ENCODE peak calls at places on chromosomes 12 and 14, in eight cellular contexts. One of them, this sample, is unnamed.
A peak's percentile ranks its signal among the peaks of the same experiment; 100 is the strongest.

GRCh38 chr12:752673-753400 is 458 bp downstream of the WNK1 start:
- DNase-seq in transverse colon: peak; percentile 69
- DNase-seq in neural progenitor cell: peak; percentile 89
- DNase-seq in AG04449: no peak
- DNase-seq in thoracic aorta: no peak
- DNase-seq in H9: peak; percentile 39
- DNase-seq in B cell: peak; percentile 79
- DNase-seq in suprapubic skin: peak; percentile 84
- DNase-seq in this sample: no peak

GRCh38 chr12:43337571-43338497 is 214.2 kb downstream of the ADAMTS20 start:
- DNase-seq in transverse colon: no peak
- DNase-seq in neural progenitor cell: no peak
- DNase-seq in AG04449: no peak
- DNase-seq in thoracic aorta: no peak
- DNase-seq in H9: no peak
- DNase-seq in B cell: no peak
- DNase-seq in suprapubic skin: no peak
- DNase-seq in this sample: no peak

GRCh38 chr12:94242871-94243270 is 94.5 kb downstream of the PLXNC1 start:
- DNase-seq in transverse colon: no peak
- DNase-seq in neural progenitor cell: no peak
- DNase-seq in AG04449: no peak
- DNase-seq in thoracic aorta: no peak
- DNase-seq in H9: no peak
- DNase-seq in B cell: no peak
- DNase-seq in suprapubic skin: no peak
- DNase-seq in this sample: no peak

GRCh38 chr12:52305921-52306705 is 14.8 kb upstream of the KRT81 start:
- DNase-seq in transverse colon: no peak
- DNase-seq in neural progenitor cell: no peak
- DNase-seq in AG04449: no peak
- DNase-seq in thoracic aorta: no peak
- DNase-seq in H9: no peak
- DNase-seq in B cell: no peak
- DNase-seq in suprapubic skin: no peak
- DNase-seq in this sample: no peak

GRCh38 chr14:32938719-32939253 is at the start of gene NPAS3:
- DNase-seq in transverse colon: no peak
- DNase-seq in neural progenitor cell: peak; percentile 73
- DNase-seq in AG04449: no peak
- DNase-seq in thoracic aorta: no peak
- DNase-seq in H9: no peak
- DNase-seq in B cell: no peak
- DNase-seq in suprapubic skin: no peak
- DNase-seq in this sample: no peak

GRCh38 chr12:27158322-27158721 is 75.9 kb upstream of the C12orf71 start:
- DNase-seq in transverse colon: no peak
- DNase-seq in neural progenitor cell: peak; percentile 87
- DNase-seq in AG04449: no peak
- DNase-seq in thoracic aorta: no peak
- DNase-seq in H9: no peak
- DNase-seq in B cell: no peak
- DNase-seq in suprapubic skin: no peak
- DNase-seq in this sample: no peak

GRCh38 chr12:78726854-78727253 is 137.7 kb upstream of the SYT1 start:
- DNase-seq in transverse colon: no peak
- DNase-seq in neural progenitor cell: no peak
- DNase-seq in AG04449: no peak
- DNase-seq in thoracic aorta: no peak
- DNase-seq in H9: no peak
- DNase-seq in B cell: no peak
- DNase-seq in suprapubic skin: no peak
- DNase-seq in this sample: no peak

GRCh38 chr14:35406811-35407630 is 2.5 kb upstream of the NFKBIA start:
- DNase-seq in transverse colon: no peak
- DNase-seq in neural progenitor cell: peak; percentile 71
- DNase-seq in AG04449: no peak
- DNase-seq in thoracic aorta: no peak
- DNase-seq in H9: no peak
- DNase-seq in B cell: peak; percentile 50
- DNase-seq in suprapubic skin: no peak
- DNase-seq in this sample: no peak

GRCh38 chr12:120455302-120455701 is 9.1 kb downstream of the GATC start:
- DNase-seq in transverse colon: no peak
- DNase-seq in neural progenitor cell: no peak
- DNase-seq in AG04449: no peak
- DNase-seq in thoracic aorta: no peak
- DNase-seq in H9: no peak
- DNase-seq in B cell: no peak
- DNase-seq in suprapubic skin: no peak
- DNase-seq in this sample: no peak

GRCh38 chr12:120453060-120453761 is 7.0 kb downstream of the GATC start:
- DNase-seq in transverse colon: no peak
- DNase-seq in neural progenitor cell: no peak
- DNase-seq in AG04449: no peak
- DNase-seq in thoracic aorta: no peak
- DNase-seq in H9: no peak
- DNase-seq in B cell: no peak
- DNase-seq in suprapubic skin: no peak
- DNase-seq in this sample: no peak

GRCh38 chr12:120447992-120448391 is 1.7 kb downstream of the GATC start:
- DNase-seq in transverse colon: no peak
- DNase-seq in neural progenitor cell: no peak
- DNase-seq in AG04449: no peak
- DNase-seq in thoracic aorta: no peak
- DNase-seq in H9: no peak
- DNase-seq in B cell: no peak
- DNase-seq in suprapubic skin: no peak
- DNase-seq in this sample: no peak

GRCh38 chr12:120457133-120457532 is 10.9 kb downstream of the GATC start:
- DNase-seq in transverse colon: no peak
- DNase-seq in neural progenitor cell: peak; percentile 44
- DNase-seq in AG04449: no peak
- DNase-seq in thoracic aorta: no peak
- DNase-seq in H9: peak; percentile 65
- DNase-seq in B cell: no peak
- DNase-seq in suprapubic skin: no peak
- DNase-seq in this sample: no peak

DNA sequence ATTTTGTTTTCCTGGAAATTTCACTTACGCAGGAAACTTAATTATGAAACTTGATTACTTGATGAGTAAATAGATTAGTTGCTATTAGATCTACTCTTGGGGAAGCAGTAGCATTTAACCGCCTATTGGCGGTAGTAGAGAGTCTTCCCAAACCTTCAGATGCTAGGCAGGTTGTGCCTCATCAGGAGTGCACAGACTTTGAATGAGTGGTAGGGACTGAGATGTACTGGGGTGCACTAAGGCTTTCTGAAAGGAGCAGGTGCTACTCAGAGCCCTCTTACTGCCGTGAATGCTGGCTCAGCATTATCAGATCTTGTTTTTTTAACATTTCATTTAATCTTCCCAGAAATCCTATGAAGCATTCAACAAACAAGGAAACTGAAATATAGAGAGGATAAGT is 7.7 kb downstream of the GATC start:
- DNase-seq in transverse colon: no peak
- DNase-seq in neural progenitor cell: peak; percentile 45
- DNase-seq in AG04449: no peak
- DNase-seq in thoracic aorta: no peak
- DNase-seq in H9: no peak
- DNase-seq in B cell: peak; percentile 43
- DNase-seq in suprapubic skin: no peak
- DNase-seq in this sample: no peak
- TF ChIP-seq CTCF in transverse colon: peak; percentile 36
- TF ChIP-seq CTCF in neural progenitor cell: peak; percentile 62
- TF ChIP-seq CTCF in AG04449: peak; percentile 26
- TF ChIP-seq CTCF in thoracic aorta: peak; percentile 37
- TF ChIP-seq CTCF in H9: peak; percentile 79
- TF ChIP-seq CTCF in B cell: peak; percentile 81
- TF ChIP-seq CTCF in suprapubic skin: peak; percentile 70
- TF ChIP-seq CTCF in this sample: no peak

GRCh38 chr14:56555921-56556570 is 23.6 kb upstream of the TMEM260 start:
- DNase-seq in transverse colon: no peak
- DNase-seq in neural progenitor cell: peak; percentile 55
- DNase-seq in AG04449: no peak
- DNase-seq in thoracic aorta: no peak
- DNase-seq in H9: no peak
- DNase-seq in B cell: peak; percentile 4
- DNase-seq in suprapubic skin: no peak
- DNase-seq in this sample: no peak

GRCh38 chr14:56549721-56550120 is 29.9 kb upstream of the TMEM260 start:
- DNase-seq in transverse colon: no peak
- DNase-seq in neural progenitor cell: no peak
- DNase-seq in AG04449: no peak
- DNase-seq in thoracic aorta: no peak
- DNase-seq in H9: no peak
- DNase-seq in B cell: no peak
- DNase-seq in suprapubic skin: no peak
- DNase-seq in this sample: no peak

GRCh38 chr14:56554301-56554700 is 25.3 kb upstream of the TMEM260 start:
- DNase-seq in transverse colon: no peak
- DNase-seq in neural progenitor cell: no peak
- DNase-seq in AG04449: no peak
- DNase-seq in thoracic aorta: no peak
- DNase-seq in H9: no peak
- DNase-seq in B cell: no peak
- DNase-seq in suprapubic skin: no peak
- DNase-seq in this sample: no peak

DNA sequence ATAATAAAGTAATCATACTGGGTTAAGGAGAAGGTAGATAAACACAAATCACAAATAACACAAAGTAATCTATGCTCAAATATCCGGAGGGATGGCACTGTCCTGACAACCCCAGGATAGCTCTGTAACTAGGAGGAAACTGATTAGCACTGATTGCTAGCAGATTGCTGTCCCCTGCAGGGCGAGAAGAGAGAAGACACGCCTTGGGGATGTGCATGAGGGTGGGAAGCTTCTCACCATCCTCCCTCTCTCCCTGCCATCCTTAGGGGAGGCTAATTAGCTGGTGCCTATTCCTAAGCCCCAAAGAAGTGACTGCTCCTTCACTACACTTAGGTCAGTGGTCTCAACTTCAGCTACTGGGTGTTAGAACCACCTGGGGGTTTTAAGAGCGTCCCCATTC is 27.0 kb upstream of the TMEM260 start:
- DNase-seq in transverse colon: no peak
- DNase-seq in neural progenitor cell: peak; percentile 58
- DNase-seq in AG04449: no peak
- DNase-seq in thoracic aorta: no peak
- DNase-seq in H9: peak; percentile 51
- DNase-seq in B cell: no peak
- DNase-seq in suprapubic skin: no peak
- DNase-seq in this sample: no peak
- TF ChIP-seq CTCF in transverse colon: no peak
- TF ChIP-seq CTCF in neural progenitor cell: peak; percentile 48
- TF ChIP-seq CTCF in AG04449: no peak
- TF ChIP-seq CTCF in thoracic aorta: no peak
- TF ChIP-seq CTCF in H9: peak; percentile 61
- TF ChIP-seq CTCF in B cell: no peak
- TF ChIP-seq CTCF in suprapubic skin: no peak
- TF ChIP-seq CTCF in this sample: no peak

GRCh38 chr12:4856556-4856955 is 53.1 kb upstream of the KCNA1 start:
- DNase-seq in transverse colon: no peak
- DNase-seq in neural progenitor cell: no peak
- DNase-seq in AG04449: no peak
- DNase-seq in thoracic aorta: no peak
- DNase-seq in H9: peak; percentile 11
- DNase-seq in B cell: no peak
- DNase-seq in suprapubic skin: no peak
- DNase-seq in this sample: no peak

GRCh38 chr12:4855121-4855924 is 54.4 kb upstream of the KCNA1 start:
- DNase-seq in transverse colon: peak; percentile 57
- DNase-seq in neural progenitor cell: peak; percentile 87
- DNase-seq in AG04449: peak; percentile 33
- DNase-seq in thoracic aorta: peak; percentile 34
- DNase-seq in H9: peak; percentile 90
- DNase-seq in B cell: peak; percentile 79
- DNase-seq in suprapubic skin: no peak
- DNase-seq in this sample: no peak

GRCh38 chr12:4859478-4860210 is 50.1 kb upstream of the KCNA1 start:
- DNase-seq in transverse colon: no peak
- DNase-seq in neural progenitor cell: no peak
- DNase-seq in AG04449: no peak
- DNase-seq in thoracic aorta: no peak
- DNase-seq in H9: no peak
- DNase-seq in B cell: no peak
- DNase-seq in suprapubic skin: no peak
- DNase-seq in this sample: no peak

GRCh38 chr12:4858385-4858784 is 51.3 kb upstream of the KCNA1 start:
- DNase-seq in transverse colon: no peak
- DNase-seq in neural progenitor cell: peak; percentile 86
- DNase-seq in AG04449: no peak
- DNase-seq in thoracic aorta: no peak
- DNase-seq in H9: peak; percentile 77
- DNase-seq in B cell: no peak
- DNase-seq in suprapubic skin: no peak
- DNase-seq in this sample: no peak

DNA sequence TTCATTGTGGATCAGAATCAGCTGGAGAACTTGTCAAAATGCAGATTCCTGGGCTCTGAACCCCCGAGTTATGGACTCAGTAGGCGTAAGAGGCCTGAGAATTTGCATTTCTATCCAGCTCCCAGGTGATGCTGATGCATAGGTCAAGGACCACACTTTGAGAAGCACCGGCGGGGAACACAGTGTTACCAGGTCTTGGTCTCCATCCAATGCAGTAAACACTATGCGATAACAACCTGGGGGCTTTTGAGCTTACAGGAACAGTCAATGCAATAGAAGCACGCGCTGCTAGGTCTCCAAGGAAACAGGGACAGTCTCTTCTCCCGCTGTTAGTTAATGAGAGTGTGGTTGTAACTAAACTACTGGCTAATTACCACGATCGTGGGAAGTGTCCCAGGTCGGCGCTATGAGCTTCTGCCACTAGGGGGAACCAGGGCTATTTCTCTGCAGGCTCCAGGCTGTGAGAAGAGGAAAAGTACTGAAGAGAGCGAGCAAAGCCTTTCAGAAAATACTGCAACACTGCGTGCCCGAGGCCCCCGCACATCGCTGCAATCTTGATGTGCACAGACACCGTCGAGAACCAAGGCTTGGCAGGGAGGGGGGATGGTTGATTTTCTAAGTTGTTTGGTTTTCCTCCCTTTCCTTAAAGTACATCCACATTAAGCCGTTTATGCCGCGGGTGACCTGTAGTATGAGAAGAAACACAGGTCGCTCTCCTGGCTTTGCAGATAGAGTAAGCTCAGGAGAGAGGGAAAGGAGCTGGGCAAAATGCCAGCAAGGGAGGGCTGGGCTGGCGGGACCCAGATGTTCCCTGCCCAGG is 52.0 kb upstream of the KCNA1 start:
- DNase-seq in transverse colon: peak; percentile 80
- DNase-seq in neural progenitor cell: peak; percentile 89
- DNase-seq in AG04449: peak; percentile 5
- DNase-seq in thoracic aorta: no peak
- DNase-seq in H9: peak; percentile 89
- DNase-seq in B cell: peak; percentile 80
- DNase-seq in suprapubic skin: no peak
- DNase-seq in this sample: peak; percentile 64
- TF ChIP-seq CTCF in transverse colon: peak; percentile 77
- TF ChIP-seq CTCF in neural progenitor cell: peak; percentile 93
- TF ChIP-seq CTCF in AG04449: peak; percentile 88
- TF ChIP-seq CTCF in thoracic aorta: peak; percentile 90
- TF ChIP-seq CTCF in H9: peak; percentile 91
- TF ChIP-seq CTCF in B cell: peak; percentile 93
- TF ChIP-seq CTCF in suprapubic skin: peak; percentile 90
- TF ChIP-seq CTCF in this sample: peak; percentile 72

DNA sequence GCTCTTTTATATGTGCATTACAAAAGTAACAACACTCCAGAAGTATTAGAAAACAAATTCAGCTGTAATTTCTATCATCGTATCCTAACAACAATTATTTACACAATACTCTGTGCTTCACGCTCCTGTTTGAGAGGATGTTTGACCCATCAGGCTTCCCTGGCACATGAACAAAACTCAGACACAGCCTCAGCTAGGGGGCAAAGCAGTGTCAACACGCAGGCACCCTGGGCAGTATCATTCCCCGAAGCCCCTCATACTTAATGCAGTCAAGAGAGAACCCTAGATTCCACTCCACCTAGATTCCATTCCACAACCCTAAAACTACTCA is 15.4 kb downstream of the MANSC1 start:
- DNase-seq in transverse colon: no peak
- DNase-seq in neural progenitor cell: no peak
- DNase-seq in AG04449: no peak
- DNase-seq in thoracic aorta: no peak
- DNase-seq in H9: no peak
- DNase-seq in B cell: no peak
- DNase-seq in suprapubic skin: peak; percentile 13
- DNase-seq in this sample: no peak
- TF ChIP-seq CTCF in transverse colon: no peak
- TF ChIP-seq CTCF in neural progenitor cell: peak; percentile 0
- TF ChIP-seq CTCF in AG04449: no peak
- TF ChIP-seq CTCF in thoracic aorta: no peak
- TF ChIP-seq CTCF in H9: no peak
- TF ChIP-seq CTCF in B cell: peak; percentile 67
- TF ChIP-seq CTCF in suprapubic skin: peak; percentile 0
- TF ChIP-seq CTCF in this sample: no peak

This sample was measured in omental fat pad.